ENCODE peak calls at places on chromosomes 1 and 21, in seven cellular contexts. O is H9, X is cardiac fibroblast, A is endothelial cell, L is GM12865, K is tibial artery, U is heart left ventricle. D is an unnamed sample.

GRCh38 chr1:223717695-223718363 is 5.5 kb downstream of the CAPN2 start:
- DNase-seq in K (no peak), U (no peak), O (no peak), A (no peak), L (no peak), X (no peak), D (peak; percentile 80)

GRCh38 chr1:231419738-231420298 is 2.3 kb downstream of the EGLN1 start:
- DNase-seq in O (no peak), L (peak; percentile 19), K (no peak), X (no peak), U (no peak), A (no peak), D (no peak)

GRCh38 chr1:6513296-6513928 is 21.9 kb upstream of the PLEKHG5 start:
- DNase-seq in X (no peak), A (no peak), K (no peak), L (peak; percentile 21), U (no peak), O (no peak), D (no peak)

GRCh38 chr1:117284408-117285215 is 73.9 kb upstream of the VTCN1 start:
- DNase-seq in A (peak; percentile 10), L (peak; percentile 44), K (no peak), O (peak; percentile 33), U (no peak), X (peak; percentile 65), D (no peak)

GRCh38 chr1:203511513-203511912 is 17.6 kb downstream of the OPTC start:
- DNase-seq in K (no peak), X (no peak), U (no peak), L (no peak), O (no peak), A (no peak), D (no peak)

GRCh38 chr1:157878059-157878458 is 36.5 kb upstream of the CD5L start:
- DNase-seq in X (peak; percentile 52), U (no peak), K (no peak), L (peak; percentile 34), A (no peak), O (peak; percentile 30), D (no peak)

GRCh38 chr1:53046930-53047329 is 15.1 kb upstream of the PODN start:
- DNase-seq in L (no peak), O (no peak), U (no peak), K (no peak), X (peak; percentile 82), A (no peak), D (no peak)

GRCh38 chr1:42886800-42887199 is 40.4 kb downstream of the ZNF691 start:
- DNase-seq in O (no peak), X (peak; percentile 5), A (no peak), L (no peak), U (no peak), K (no peak), D (no peak)

GRCh38 chr1:226438007-226438406 is 30.1 kb upstream of the PARP1 start:
- DNase-seq in O (no peak), U (no peak), K (no peak), X (peak; percentile 25), A (no peak), L (no peak), D (no peak)

GRCh38 chr1:221829327-221830011 is 87.6 kb upstream of the DUSP10 start:
- DNase-seq in L (peak; percentile 21), O (no peak), U (no peak), A (no peak), K (no peak), X (peak; percentile 79), D (no peak)

GRCh38 chr1:85116856-85117255 is 68.6 kb upstream of the MCOLN3 start:
- DNase-seq in L (no peak), U (no peak), A (no peak), X (no peak), K (no peak), O (no peak), D (no peak)

GRCh38 chr1:87598429-87598828 is 269.7 kb downstream of the LMO4 start:
- DNase-seq in U (no peak), K (no peak), L (peak; percentile 18), A (peak; percentile 19), O (peak; percentile 84), X (no peak), D (no peak)

GRCh38 chr21:42636535-42636914 is 16.9 kb upstream of the PDE9A start:
- DNase-seq in X (peak; percentile 86), L (no peak), A (no peak), U (no peak), O (no peak), K (no peak), D (no peak)

GRCh38 chr21:36695671-36696389 is 3.1 kb upstream of the SIM2 start:
- DNase-seq in L (no peak), U (no peak), K (no peak), O (peak; percentile 82), X (no peak), A (peak; percentile 43), D (no peak)

GRCh38 chr1:204529371-204529895 is 13.2 kb downstream of the MDM4 start:
- DNase-seq in A (no peak), K (no peak), U (no peak), X (no peak), L (no peak), O (no peak), D (no peak)
- TF ChIP-seq CTCF in A (no peak), K (no peak), U (no peak), X (no peak), L (peak; percentile 11), O (peak; percentile 26), D (peak; percentile 13)

DNA sequence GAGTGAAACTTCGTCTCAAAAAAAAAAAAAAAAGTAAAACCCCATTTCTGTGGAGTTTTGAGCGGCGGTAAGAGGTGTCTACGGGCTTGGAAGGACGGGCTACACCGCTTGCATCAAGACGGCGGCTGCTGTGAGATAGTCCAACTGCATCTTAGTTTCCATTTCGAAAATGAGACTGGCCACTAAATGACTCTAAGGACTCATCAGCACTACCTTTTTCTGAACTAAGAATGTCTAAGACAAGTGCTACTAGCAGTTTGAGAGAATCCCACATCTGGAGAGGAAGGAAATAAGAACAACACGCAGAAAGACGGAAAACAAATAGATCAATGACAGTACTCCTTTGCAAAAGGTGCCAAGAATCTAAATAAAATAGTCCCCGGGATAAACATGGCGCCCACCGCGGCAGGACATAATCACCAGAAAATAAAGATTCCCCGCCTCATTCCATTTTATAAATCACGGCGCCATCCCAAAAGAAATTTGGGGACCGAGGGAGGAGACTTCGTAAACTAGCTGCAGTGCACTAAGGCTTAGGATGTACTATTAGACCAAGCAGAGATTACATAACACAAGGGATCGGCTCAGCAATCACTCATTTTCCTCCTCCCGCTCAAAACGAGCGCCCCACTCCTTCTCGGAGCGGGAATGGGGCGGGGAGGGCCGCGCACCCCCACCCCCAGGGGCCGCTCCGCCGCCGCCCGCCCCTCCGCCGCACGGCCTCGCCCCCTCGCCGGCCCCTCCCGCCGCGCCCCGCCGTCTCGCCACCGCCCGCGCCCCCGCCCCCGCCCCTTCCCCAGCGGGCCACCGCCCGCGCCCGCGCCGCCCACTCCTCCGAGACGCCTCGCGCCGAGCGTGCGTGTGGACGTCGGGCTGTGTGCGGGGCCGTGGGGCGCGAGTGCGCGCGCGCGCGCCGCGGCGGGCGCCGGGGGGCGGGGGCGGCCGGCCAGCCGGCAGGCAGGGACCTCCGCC is 1.1 kb downstream of the POGZ start:
- DNase-seq in U (peak; percentile 79), L (peak; percentile 83), K (peak; percentile 61), X (peak; percentile 91), O (peak; percentile 40), A (peak; percentile 65), D (peak; percentile 48)
- TF ChIP-seq CTCF in U (no peak), L (no peak), K (no peak), X (no peak), O (no peak), A (no peak), D (no peak)

DNA sequence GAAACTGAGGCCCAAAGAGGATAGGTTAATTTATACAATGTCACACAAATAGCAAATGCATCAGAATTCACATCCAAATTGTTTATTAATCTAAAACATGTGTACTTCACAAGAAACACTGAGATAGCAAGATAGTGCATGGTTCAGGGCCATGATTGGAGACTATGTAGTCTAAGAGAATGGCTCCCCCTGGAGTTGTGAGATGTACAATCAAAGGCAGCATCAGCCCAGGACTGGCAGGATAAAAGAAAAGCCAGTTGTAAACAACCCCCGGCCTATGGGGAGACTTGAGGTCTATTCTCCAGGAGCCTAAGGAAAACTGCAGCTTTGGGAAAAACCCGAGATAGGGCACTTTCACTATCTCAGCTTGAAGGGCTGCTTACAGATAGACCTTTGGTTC is 511.0 kb downstream of the OMA1 start:
- DNase-seq in K (no peak), O (peak; percentile 36), A (peak; percentile 14), X (peak; percentile 2), U (no peak), L (no peak), D (no peak)
- TF ChIP-seq CTCF in K (no peak), O (peak; percentile 63), A (no peak), X (no peak), U (no peak), L (peak; percentile 9), D (no peak)

GRCh38 chr1:205986848-205987247 is 16.3 kb downstream of the RAB7B start:
- DNase-seq in U (no peak), K (no peak), L (no peak), X (peak; percentile 29), A (no peak), O (no peak), D (no peak)

GRCh38 chr1:205985330-205986005 is 17.7 kb downstream of the RAB7B start:
- DNase-seq in U (no peak), O (no peak), A (no peak), K (no peak), X (no peak), L (no peak), D (peak; percentile 27)

GRCh38 chr1:205983925-205984725 is 19.1 kb downstream of the RAB7B start:
- DNase-seq in A (peak; percentile 69), K (peak; percentile 63), O (peak; percentile 80), X (peak; percentile 74), L (peak; percentile 68), U (peak; percentile 75), D (peak; percentile 54)

GRCh38 chr1:205988585-205988995 is 14.6 kb downstream of the RAB7B start:
- DNase-seq in K (no peak), L (no peak), A (no peak), X (no peak), U (peak; percentile 45), O (no peak), D (no peak)

GRCh38 chr1:205986291-205986690 is 16.9 kb downstream of the RAB7B start:
- DNase-seq in O (no peak), L (no peak), K (no peak), X (no peak), A (no peak), U (no peak), D (no peak)
- TF ChIP-seq CTCF in O (no peak), L (no peak), K (no peak), X (no peak), A (no peak), U (no peak), D (no peak)

DNA sequence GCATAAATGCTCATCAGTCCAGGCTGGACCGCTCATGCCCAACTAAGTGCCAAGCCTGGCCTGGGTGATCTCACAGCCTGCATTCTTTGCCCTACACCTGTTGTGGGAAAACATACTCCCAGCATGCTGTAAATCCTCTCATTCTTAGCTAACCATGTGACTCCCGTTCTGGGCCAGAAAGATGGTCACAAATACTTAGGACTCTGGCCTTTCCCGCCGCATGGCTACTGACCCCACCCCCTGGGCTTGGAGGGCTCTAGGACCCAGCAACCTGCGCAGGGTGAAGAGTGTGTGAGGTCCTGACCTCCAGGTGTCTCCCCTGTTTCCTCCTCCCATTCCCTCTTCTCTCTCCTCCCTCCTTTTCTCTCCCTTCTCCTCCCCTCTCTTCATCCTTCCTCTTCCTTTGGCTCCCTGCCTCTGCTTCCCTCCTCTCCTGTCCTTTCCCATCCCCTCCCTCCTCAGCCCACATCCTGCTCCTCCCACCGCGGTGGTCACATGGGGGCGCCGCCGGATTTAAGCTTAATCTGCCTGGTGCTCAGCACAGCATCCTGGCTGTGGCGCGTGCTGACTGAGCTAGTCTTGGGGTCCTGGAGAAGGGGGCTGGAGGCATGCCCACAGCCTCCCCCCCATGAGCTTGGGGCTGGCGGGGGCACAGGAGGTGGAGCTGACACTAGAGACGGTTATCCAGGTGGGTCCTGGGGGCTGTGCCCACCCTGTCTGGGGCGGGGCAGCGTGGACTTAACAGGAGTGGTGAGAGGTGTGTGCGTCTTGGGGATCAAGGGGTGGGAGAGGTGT is at the start of gene CROCC:
- DNase-seq in X (peak; percentile 58), L (no peak), K (no peak), U (peak; percentile 33), A (peak; percentile 77), O (peak; percentile 95), D (no peak)
- TF ChIP-seq CTCF in X (no peak), L (no peak), K (no peak), U (no peak), A (no peak), O (no peak), D (no peak)

D was measured in CD14-positive monocyte.